ENCODE peak calls at places on chromosomes 16 and 17, in four cellular contexts. V is IMR-90, R is H1, X is neuronal stem cell. C is an unnamed sample.

GRCh38 chr16:69176033-69176780 is 10.8 kb upstream of the SNTB2 start:
- DNase-seq in V (peak; percentile 79), R (no peak), X (no peak), C (peak; percentile 70)

GRCh38 chr16:53732296-53732929 is 28.5 kb downstream of the FTO start:
- DNase-seq in V (peak; percentile 58), R (no peak), X (no peak), C (no peak)

GRCh38 chr16:89598199-89598598 is 15.2 kb upstream of the DPEP1 start:
- DNase-seq in V (peak; percentile 43), R (no peak), X (no peak), C (peak; percentile 77)

GRCh38 chr17:49565948-49566491 is 9.7 kb upstream of the NXPH3 start:
- DNase-seq in V (no peak), R (no peak), X (no peak), C (no peak)

GRCh38 chr16:49280022-49280741 is 1.5 kb downstream of the CBLN1 start:
- DNase-seq in V (no peak), R (no peak), X (no peak), C (no peak)

GRCh38 chr17:34207572-34207971 is 47.5 kb upstream of the CCL2 start:
- DNase-seq in V (no peak), R (no peak), X (no peak), C (no peak)

GRCh38 chr17:66667491-66668030 is 167.4 kb upstream of the CACNG5 start:
- DNase-seq in V (no peak), R (no peak), X (no peak), C (no peak)

GRCh38 chr16:27444470-27444869 is 42.5 kb downstream of the IL21R start:
- DNase-seq in V (no peak), R (no peak), X (no peak), C (no peak)

GRCh38 chr17:4944554-4945175 is 3.7 kb downstream of the PFN1 start:
- DNase-seq in V (no peak), R (no peak), X (no peak), C (no peak)

GRCh38 chr17:72101526-72101925 is 19.3 kb upstream of the SOX9 start:
- DNase-seq in V (peak; percentile 47), R (no peak), X (no peak), C (no peak)

GRCh38 chr16:4869147-4869790 is 22.0 kb downstream of the UBN1 start:
- DNase-seq in V (no peak), R (no peak), X (no peak), C (no peak)

GRCh38 chr16:4763791-4764190 is 3.2 kb downstream of the ZNF500 start:
- DNase-seq in V (no peak), R (no peak), X (no peak), C (no peak)

GRCh38 chr17:72632026-72632684 is 460.3 kb downstream of the SLC39A11 start:
- DNase-seq in V (no peak), R (no peak), X (no peak), C (no peak)

GRCh38 chr16:73000907-73001521 is 46.9 kb downstream of the ZFHX3 start:
- DNase-seq in V (no peak), R (no peak), X (no peak), C (no peak)

GRCh38 chr17:41301916-41302901 is at the start of gene KRTAP29-1:
- DNase-seq in V (no peak), R (no peak), X (no peak), C (no peak)

GRCh38 chr17:70855401-70856054 is 686.2 kb downstream of the KCNJ2 start:
- DNase-seq in V (peak; percentile 90), R (no peak), X (no peak), C (peak; percentile 19)

GRCh38 chr16:12538667-12539081 is 265.0 kb downstream of the CPPED1 start:
- DNase-seq in V (no peak), R (no peak), X (no peak), C (peak; percentile 24)

GRCh38 chr17:74935585-74936469 is at the start of gene OTOP3:
- DNase-seq in V (no peak), R (no peak), X (no peak), C (no peak)

GRCh38 chr17:66747561-66748275 is 87.2 kb upstream of the CACNG5 start:
- DNase-seq in V (peak; percentile 80), R (no peak), X (no peak), C (no peak)

GRCh38 chr17:69834494-69834893 is 240.5 kb upstream of the KCNJ16 start:
- DNase-seq in V (no peak), R (no peak), X (no peak), C (no peak)

GRCh38 chr16:46908540-46909372 is 24.6 kb downstream of the GPT2 start:
- DNase-seq in V (peak; percentile 61), R (peak; percentile 27), X (peak; percentile 80), C (peak; percentile 68)

GRCh38 chr17:74241847-74242246 is 28.5 kb downstream of the TTYH2 start:
- DNase-seq in V (no peak), R (no peak), X (no peak), C (no peak)

GRCh38 chr16:65306722-65307121 is 184.9 kb upstream of the CDH11 start:
- DNase-seq in V (no peak), R (no peak), X (no peak), C (no peak)

GRCh38 chr17:50687200-50688066 is 20.3 kb downstream of the ANKRD40 start:
- DNase-seq in V (no peak), R (no peak), X (no peak), C (no peak)

GRCh38 chr17:5592382-5592781 is 8.1 kb upstream of the NLRP1 start:
- DNase-seq in V (peak; percentile 44), R (no peak), X (peak; percentile 50), C (peak; percentile 56)

GRCh38 chr17:74842599-74843351 is 16.9 kb downstream of the GRIN2C start:
- DNase-seq in V (peak; percentile 46), R (no peak), X (peak; percentile 48), C (peak; percentile 66)

GRCh38 chr16:56140645-56141044 is 50.6 kb upstream of the GNAO1 start:
- DNase-seq in V (no peak), R (no peak), X (no peak), C (no peak)
- H3K14ac ChIP-seq in V (no peak overlapping the region), R (no peak overlapping the region), X (no peak overlapping the region), C (no peak overlapping the region)

GRCh38 chr16:3671424-3671823 is 16.9 kb downstream of the DNASE1 start:
- DNase-seq in V (no peak), R (no peak), X (no peak), C (no peak)

GRCh38 chr16:3665508-3665907 is 11.0 kb downstream of the DNASE1 start:
- DNase-seq in V (no peak), R (no peak), X (no peak), C (no peak)

GRCh38 chr16:3670711-3671110 is 16.2 kb downstream of the DNASE1 start:
- DNase-seq in V (no peak), R (no peak), X (no peak), C (no peak)

GRCh38 chr16:3669067-3669466 is 14.6 kb downstream of the DNASE1 start:
- DNase-seq in V (no peak), R (no peak), X (no peak), C (no peak)

GRCh38 chr16:3668626-3669025 is 14.1 kb downstream of the DNASE1 start:
- DNase-seq in V (no peak), R (no peak), X (no peak), C (no peak)
- H3K4me3 ChIP-seq in V (no peak overlapping the region), R (no peak overlapping the region), X (no peak overlapping the region), C (no peak overlapping the region)

DNA sequence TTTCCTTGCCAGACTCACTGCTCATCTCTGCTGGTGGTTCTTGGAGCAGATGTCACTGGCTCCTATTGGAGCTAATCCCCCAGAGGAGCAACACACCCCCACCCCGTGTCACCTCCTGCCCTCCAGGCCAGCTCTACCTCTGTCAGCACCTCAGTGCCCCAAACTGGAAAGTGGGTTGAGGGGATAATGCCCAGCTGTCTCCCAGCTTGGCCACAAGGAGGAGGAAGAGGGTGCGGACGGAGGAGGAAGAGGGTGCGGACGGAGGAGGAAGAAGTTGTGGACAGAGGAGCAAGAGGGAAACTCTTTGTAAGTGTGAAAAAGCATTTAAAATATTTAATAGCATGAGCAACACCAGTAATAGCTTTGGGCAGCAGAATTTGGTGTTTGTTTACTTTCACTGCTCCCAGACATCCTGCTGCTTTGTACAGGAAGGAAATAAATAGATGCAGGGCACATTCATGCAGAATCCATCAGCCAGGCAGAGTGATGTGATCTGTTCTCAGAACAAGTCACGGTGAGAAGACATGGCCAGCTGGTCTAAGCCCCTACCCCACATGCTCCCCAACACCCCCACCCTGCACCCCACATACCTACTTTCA is 82.5 kb downstream of the C17orf67 start:
- DNase-seq in V (no peak), R (no peak), X (no peak), C (peak; percentile 42)
- H3K4me1 ChIP-seq in V (peaks cover 26% of the 10 kb centered on the region), R (peaks cover 3% of the 10 kb centered on the region), X (no peaks in the 10 kb centered on the region), C (peaks cover 16% of the 10 kb centered on the region)

GRCh38 chr16:29826342-29826695 is 6.1 kb downstream of the MVP start:
- DNase-seq in V (no peak), R (no peak), X (no peak), C (no peak)

GRCh38 chr16:29824589-29825144 is 4.4 kb downstream of the MVP start:
- DNase-seq in V (peak; percentile 91), R (no peak), X (no peak), C (peak; percentile 81)

GRCh38 chr16:29821663-29822115 is 1.4 kb downstream of the MVP start:
- DNase-seq in V (peak; percentile 79), R (no peak), X (no peak), C (peak; percentile 86)

GRCh38 chr16:29820730-29821662 is 734 bp downstream of the MVP start:
- DNase-seq in V (no peak), R (no peak), X (no peak), C (peak; percentile 23)

GRCh38 chr16:29825145-29826044 is 5.1 kb downstream of the MVP start:
- DNase-seq in V (peak; percentile 90), R (no peak), X (no peak), C (peak; percentile 80)
- H3K14ac ChIP-seq in V (peak overlapping the region; percentile 96), R (no peak overlapping the region), X (no peak overlapping the region), C (peak overlapping the region; percentile 21)

GRCh38 chr17:47230864-47231263 is 21.7 kb downstream of the MYL4 start:
- DNase-seq in V (no peak), R (no peak), X (no peak), C (no peak)

GRCh38 chr17:47231334-47231733 is 22.2 kb downstream of the MYL4 start:
- DNase-seq in V (no peak), R (no peak), X (no peak), C (no peak)

GRCh38 chr17:47227862-47228261 is 18.7 kb downstream of the MYL4 start:
- DNase-seq in V (no peak), R (no peak), X (no peak), C (no peak)

GRCh38 chr17:47231866-47232265 is 21.8 kb upstream of the ITGB3 start:
- DNase-seq in V (no peak), R (no peak), X (no peak), C (no peak)

DNA sequence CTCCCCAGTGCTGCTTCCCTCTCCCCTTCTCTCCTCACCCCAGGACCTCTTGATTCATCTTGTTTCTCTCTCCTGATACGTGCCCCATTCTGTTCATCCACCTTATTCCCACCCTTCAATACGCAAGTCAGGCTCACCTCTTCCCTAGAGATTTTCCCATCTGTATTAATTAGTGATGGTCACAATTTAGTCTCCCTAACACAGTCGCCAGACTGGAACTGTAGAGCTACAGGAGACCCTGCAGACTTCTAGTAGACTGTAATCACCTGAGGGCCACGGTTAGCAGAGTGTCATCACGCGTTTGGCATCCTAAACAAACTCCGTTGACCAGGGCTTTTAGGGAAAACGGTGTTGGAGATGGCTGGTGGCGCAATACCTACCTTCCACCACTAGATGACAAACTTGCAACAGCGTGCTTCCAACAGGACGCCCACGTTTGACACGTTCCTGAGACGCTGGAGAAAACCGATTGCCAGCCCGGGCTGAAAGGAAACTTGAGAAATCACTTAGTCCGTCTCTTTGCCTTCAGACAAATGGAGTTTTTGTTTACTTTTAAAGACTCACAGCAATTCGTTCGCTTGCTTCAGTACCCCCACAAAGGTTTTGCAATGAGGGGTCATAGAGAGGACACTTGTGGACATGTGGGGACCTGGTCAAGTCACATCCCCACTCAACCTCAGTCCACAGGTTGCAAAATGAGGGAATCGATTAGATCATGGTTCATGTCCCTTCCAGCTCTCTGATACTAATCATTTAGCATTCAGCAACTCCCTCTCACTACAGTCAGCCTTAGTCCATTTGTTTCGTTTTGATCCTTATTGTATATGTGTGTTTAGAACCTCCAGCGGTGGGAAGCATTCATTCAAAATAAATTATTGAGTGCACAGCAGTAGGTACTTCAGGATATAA is 20.6 kb downstream of the MYL4 start:
- DNase-seq in V (peak; percentile 96), R (peak; percentile 69), X (peak; percentile 82), C (peak; percentile 97)
- H3K4me3 ChIP-seq in V (peak overlapping the region; percentile 5), R (no peak overlapping the region), X (no peak overlapping the region), C (no peak overlapping the region)

C was measured in mesenchymal stem cell.